ENCODE peak calls at places on chromosome 21, in five cellular contexts. One of them, this sample, is unnamed.

GRCh38 chr21:42389449-42389835 is 6.4 kb downstream of the TMPRSS3 start:
- DNase-seq in memory B cell: no peak
- DNase-seq in H9: peak
- DNase-seq in KBM-7: no peak
- DNase-seq in fibroblast of pulmonary artery: no peak
- DNase-seq in this sample: no peak

GRCh38 chr21:41985662-41986416 is 24.3 kb downstream of the ZBTB21 start:
- DNase-seq in memory B cell: no peak
- DNase-seq in H9: no peak
- DNase-seq in KBM-7: no peak
- DNase-seq in fibroblast of pulmonary artery: no peak
- DNase-seq in this sample: no peak

GRCh38 chr21:44298301-44298700 is 1.6 kb upstream of the PFKL start:
- DNase-seq in memory B cell: no peak
- DNase-seq in H9: no peak
- DNase-seq in KBM-7: peak
- DNase-seq in fibroblast of pulmonary artery: peak
- DNase-seq in this sample: no peak

GRCh38 chr21:34669149-34669879 is 520 bp downstream of the CLIC6 start:
- DNase-seq in memory B cell: peak
- DNase-seq in H9: no peak
- DNase-seq in KBM-7: no peak
- DNase-seq in fibroblast of pulmonary artery: no peak
- DNase-seq in this sample: no peak

GRCh38 chr21:38470762-38471161 is 27.5 kb downstream of the ERG start:
- DNase-seq in memory B cell: no peak
- DNase-seq in H9: no peak
- DNase-seq in KBM-7: no peak
- DNase-seq in fibroblast of pulmonary artery: peak
- DNase-seq in this sample: no peak

GRCh38 chr21:15138475-15138874 is 73.7 kb upstream of the NRIP1 start:
- DNase-seq in memory B cell: no peak
- DNase-seq in H9: no peak
- DNase-seq in KBM-7: peak
- DNase-seq in fibroblast of pulmonary artery: no peak
- DNase-seq in this sample: no peak

GRCh38 chr21:42784276-42784675 is 95.1 kb downstream of the WDR4 start:
- DNase-seq in memory B cell: no peak
- DNase-seq in H9: no peak
- DNase-seq in KBM-7: no peak
- DNase-seq in fibroblast of pulmonary artery: no peak
- DNase-seq in this sample: no peak

GRCh38 chr21:41663805-41664788 is 102.8 kb downstream of the RIPK4 start:
- DNase-seq in memory B cell: no peak
- DNase-seq in H9: no peak
- DNase-seq in KBM-7: no peak
- DNase-seq in fibroblast of pulmonary artery: peak
- DNase-seq in this sample: no peak

GRCh38 chr21:34008618-34009017 is 64.8 kb upstream of the MRPS6 start:
- DNase-seq in memory B cell: no peak
- DNase-seq in H9: no peak
- DNase-seq in KBM-7: no peak
- DNase-seq in fibroblast of pulmonary artery: no peak
- DNase-seq in this sample: no peak

GRCh38 chr21:38913120-38913975 is 107.6 kb downstream of the ETS2 start:
- DNase-seq in memory B cell: no peak
- DNase-seq in H9: peak
- DNase-seq in KBM-7: no peak
- DNase-seq in fibroblast of pulmonary artery: peak
- DNase-seq in this sample: no peak

GRCh38 chr21:15793547-15794235 is 63.9 kb downstream of the USP25 start:
- DNase-seq in memory B cell: no peak
- DNase-seq in H9: no peak
- DNase-seq in KBM-7: no peak
- DNase-seq in fibroblast of pulmonary artery: peak
- DNase-seq in this sample: no peak

GRCh38 chr21:23534833-23535232 is 2072.4 kb downstream of the MRPL39 start:
- DNase-seq in memory B cell: no peak
- DNase-seq in H9: no peak
- DNase-seq in KBM-7: no peak
- DNase-seq in fibroblast of pulmonary artery: no peak
- DNase-seq in this sample: no peak

GRCh38 chr21:31865429-31865970 is 7.3 kb upstream of the HUNK start:
- DNase-seq in memory B cell: no peak
- DNase-seq in H9: no peak
- DNase-seq in KBM-7: no peak
- DNase-seq in fibroblast of pulmonary artery: no peak
- DNase-seq in this sample: no peak

GRCh38 chr21:45403825-45404725 is 890 bp upstream of the COL18A1 start:
- DNase-seq in memory B cell: no peak
- DNase-seq in H9: peak
- DNase-seq in KBM-7: no peak
- DNase-seq in fibroblast of pulmonary artery: peak
- DNase-seq in this sample: no peak

GRCh38 chr21:42514883-42515228 is 1.2 kb downstream of the SLC37A1 start:
- DNase-seq in memory B cell: no peak
- DNase-seq in H9: no peak
- DNase-seq in KBM-7: no peak
- DNase-seq in fibroblast of pulmonary artery: no peak
- DNase-seq in this sample: no peak

GRCh38 chr21:15199940-15200339 is 135.1 kb upstream of the NRIP1 start:
- DNase-seq in memory B cell: no peak
- DNase-seq in H9: no peak
- DNase-seq in KBM-7: no peak
- DNase-seq in fibroblast of pulmonary artery: no peak
- DNase-seq in this sample: no peak

GRCh38 chr21:34183331-34183928 is 110.1 kb downstream of the MRPS6 start:
- DNase-seq in memory B cell: no peak
- DNase-seq in H9: no peak
- DNase-seq in KBM-7: no peak
- DNase-seq in fibroblast of pulmonary artery: no peak
- DNase-seq in this sample: no peak

GRCh38 chr21:15273244-15273643 is 208.4 kb upstream of the NRIP1 start:
- DNase-seq in memory B cell: no peak
- DNase-seq in H9: no peak
- DNase-seq in KBM-7: no peak
- DNase-seq in fibroblast of pulmonary artery: no peak
- DNase-seq in this sample: no peak

GRCh38 chr21:33028271-33028670 is 2.5 kb downstream of the OLIG2 start:
- DNase-seq in memory B cell: no peak
- DNase-seq in H9: no peak
- DNase-seq in KBM-7: no peak
- DNase-seq in fibroblast of pulmonary artery: no peak
- DNase-seq in this sample: no peak

GRCh38 chr21:41506526-41507520 is 1.1 kb downstream of the TMPRSS2 start:
- DNase-seq in memory B cell: no peak
- DNase-seq in H9: peak
- DNase-seq in KBM-7: no peak
- DNase-seq in fibroblast of pulmonary artery: no peak
- DNase-seq in this sample: no peak

GRCh38 chr21:32393677-32394001 is 827 bp upstream of the URB1 start:
- DNase-seq in memory B cell: no peak
- DNase-seq in H9: no peak
- DNase-seq in KBM-7: no peak
- DNase-seq in fibroblast of pulmonary artery: no peak
- DNase-seq in this sample: no peak